ENCODE peak calls at places on chromosomes 7 and 10, in seven cellular contexts. G is thoracic aorta, Z is pancreas, R is PC-9, N is tibial artery, F is MM.1S, X is astrocyte. U is an unnamed sample. For H3K9me3, the result is how much of the 10 kb centered on the place peaks cover.

GRCh38 chr7:80428161-80429054 is 83.5 kb downstream of the GNAT3 start:
- DNase-seq in Z (no peak), F (peak), G (no peak), X (peak), R (peak), N (no peak), U (no peak)

GRCh38 chr7:139687980-139688632 is 89.7 kb downstream of the HIPK2 start:
- DNase-seq in R (no peak), F (no peak), Z (no peak), N (no peak), X (no peak), G (no peak), U (no peak)

GRCh38 chr10:35564276-35564982 is 40.7 kb upstream of the GJD4 start:
- DNase-seq in G (no peak), Z (no peak), R (no peak), N (no peak), F (no peak), X (peak), U (no peak)

GRCh38 chr10:15661574-15661973 is 58.1 kb downstream of the ITGA8 start:
- DNase-seq in X (no peak), G (no peak), Z (no peak), F (no peak), N (no peak), R (no peak), U (no peak)

GRCh38 chr7:68564741-68565140 is 1033.5 kb upstream of the AUTS2 start:
- DNase-seq in F (no peak), Z (no peak), G (no peak), N (no peak), R (no peak), X (peak), U (no peak)

GRCh38 chr10:126969310-126969709 is 64.1 kb downstream of the DOCK1 start:
- DNase-seq in X (no peak), Z (no peak), R (no peak), G (no peak), F (no peak), N (no peak), U (no peak)

GRCh38 chr7:51054231-51054630 is 262.4 kb downstream of the COBL start:
- DNase-seq in N (no peak), G (no peak), Z (no peak), F (no peak), R (no peak), X (no peak), U (no peak)

GRCh38 chr7:25758559-25758958 is 393.4 kb upstream of the NFE2L3 start:
- DNase-seq in Z (no peak), G (no peak), N (no peak), R (no peak), X (no peak), F (no peak), U (no peak)

GRCh38 chr10:108544500-108545120 is 1378.7 kb downstream of the XPNPEP1 start:
- DNase-seq in Z (peak), G (no peak), X (peak), R (peak), F (peak), N (no peak), U (no peak)

GRCh38 chr7:135712796-135713195 is 15.2 kb downstream of the SLC13A4 start:
- DNase-seq in N (no peak), G (no peak), R (no peak), X (no peak), Z (no peak), F (no peak), U (no peak)

GRCh38 chr7:2646680-2647571 is 15.1 kb downstream of the TTYH3 start:
- DNase-seq in X (no peak), G (no peak), R (no peak), N (no peak), Z (peak), F (no peak), U (no peak)

GRCh38 chr7:40717242-40717641 is 582.4 kb downstream of the SUGCT start:
- DNase-seq in X (peak), F (peak), G (peak), R (peak), N (peak), Z (peak), U (peak)

GRCh38 chr10:132113206-132113605 is 47.5 kb downstream of the JAKMIP3 start:
- DNase-seq in N (no peak), F (no peak), G (no peak), R (no peak), Z (no peak), X (no peak), U (no peak)

GRCh38 chr10:92850186-92850585 is 1.9 kb downstream of the EXOC6 start:
- DNase-seq in N (no peak), G (no peak), X (no peak), Z (no peak), F (no peak), R (no peak), U (no peak)

GRCh38 chr10:117441812-117442443 is 66.7 kb upstream of the PDZD8 start:
- DNase-seq in N (peak), X (peak), G (peak), F (no peak), R (no peak), Z (no peak), U (no peak)

GRCh38 chr7:34156336-34156735 is 251.0 kb downstream of the BMPER start:
- DNase-seq in N (no peak), X (peak), F (no peak), R (no peak), Z (no peak), G (no peak), U (no peak)

GRCh38 chr7:20288036-20288435 is 42.7 kb upstream of the ITGB8 start:
- DNase-seq in F (no peak), X (peak), R (no peak), Z (no peak), G (no peak), N (no peak), U (no peak)

GRCh38 chr7:83588602-83589240 is 60.2 kb downstream of the SEMA3E start:
- DNase-seq in R (no peak), N (no peak), Z (no peak), G (no peak), X (no peak), F (no peak), U (no peak)

GRCh38 chr7:46696741-46697140 is 775.7 kb upstream of the IGFBP3 start:
- DNase-seq in N (no peak), R (no peak), G (no peak), F (no peak), Z (no peak), X (no peak), U (no peak)

GRCh38 chr10:79335470-79336235 is 11.6 kb upstream of the PPIF start:
- DNase-seq in G (no peak), X (no peak), R (no peak), Z (no peak), N (peak), F (no peak), U (no peak)

GRCh38 chr10:131888186-131888604 is 12.6 kb upstream of the PPP2R2D start:
- DNase-seq in R (peak), Z (no peak), G (no peak), X (peak), N (peak), F (no peak), U (no peak)

GRCh38 chr10:99681553-99681952 is 22.2 kb downstream of the ENTPD7 start:
- DNase-seq in R (no peak), Z (no peak), G (no peak), N (no peak), X (peak), F (no peak), U (peak)

GRCh38 chr10:606767-607544 is 82.5 kb downstream of the DIP2C start:
- DNase-seq in Z (peak), X (peak), G (no peak), N (peak), F (no peak), R (no peak), U (no peak)

GRCh38 chr10:612696-613095 is 76.8 kb downstream of the DIP2C start:
- DNase-seq in Z (peak), F (no peak), X (no peak), N (peak), R (no peak), G (no peak), U (no peak)

GRCh38 chr10:607545-608196 is 81.8 kb downstream of the DIP2C start:
- DNase-seq in Z (no peak), G (no peak), F (no peak), R (no peak), N (peak), X (peak), U (no peak)

GRCh38 chr10:608331-609265 is 80.9 kb downstream of the DIP2C start:
- DNase-seq in G (no peak), R (no peak), N (no peak), X (no peak), F (no peak), Z (no peak), U (no peak)

GRCh38 chr10:609868-610545 is 79.5 kb downstream of the DIP2C start:
- DNase-seq in N (peak), F (no peak), R (no peak), Z (peak), X (no peak), G (no peak), U (no peak)
- H3K27ac ChIP-seq in N (peak), F (no peak), R (no peak), Z (no peak), X (peak), G (no peak), U (peak)

DNA sequence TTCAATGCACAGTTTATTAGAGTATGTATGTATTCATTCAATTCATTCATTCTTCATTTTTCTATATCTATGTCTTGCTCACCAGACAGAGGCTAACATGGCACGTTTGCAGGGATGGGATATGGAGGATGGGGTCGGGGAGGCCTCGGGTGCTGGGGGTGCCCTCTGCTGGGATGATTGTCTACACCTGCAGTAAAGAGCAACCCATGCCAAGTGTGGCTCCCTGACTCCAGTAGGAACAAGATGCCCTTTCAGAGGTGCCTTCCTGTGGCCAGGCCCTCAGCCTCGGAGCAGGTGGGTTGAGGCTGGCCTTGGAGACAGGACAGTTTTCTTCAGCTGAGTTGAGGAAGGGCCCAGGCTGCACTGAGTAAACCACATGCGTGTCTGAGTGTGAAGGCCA is 157.2 kb downstream of the SH2D4B start:
- DNase-seq in F (no peak), Z (no peak), N (no peak), G (no peak), R (no peak), X (no peak), U (no peak)
- TF ChIP-seq CTCF in F (no peak), Z (no peak), N (no peak), G (no peak), R (no peak), X (no peak), U (no peak)

GRCh38 chr7:100071018-100071723 is 10.4 kb downstream of the ZNF3 start:
- DNase-seq in X (no peak), F (no peak), R (no peak), Z (no peak), N (no peak), G (no peak), U (no peak)
- H3K9me3 ChIP-seq in X (half or more), F (under half), R (half or more), Z (under half), N (under half), G (under half), U (half or more)

GRCh38 chr7:45052011-45052410 is 36.8 kb downstream of the NACAD start:
- DNase-seq in R (no peak), Z (no peak), N (peak), F (no peak), X (no peak), G (no peak), U (no peak)
- H3K27ac ChIP-seq in R (no peak), Z (no peak), N (no peak), F (no peak), X (no peak), G (no peak), U (no peak)

GRCh38 chr10:14558025-14558424 is 216.7 kb downstream of the FAM107B start:
- DNase-seq in Z (no peak), N (no peak), R (no peak), G (no peak), F (no peak), X (no peak), U (no peak)

GRCh38 chr10:14562197-14562596 is 212.5 kb downstream of the FAM107B start:
- DNase-seq in X (no peak), G (no peak), F (no peak), R (no peak), Z (no peak), N (no peak), U (no peak)

GRCh38 chr10:14562615-14563214 is 212.0 kb downstream of the FAM107B start:
- DNase-seq in R (no peak), G (no peak), X (no peak), Z (no peak), F (no peak), N (no peak), U (no peak)

GRCh38 chr10:14560794-14561765 is 213.6 kb downstream of the FAM107B start:
- DNase-seq in G (no peak), N (no peak), F (no peak), Z (no peak), R (peak), X (no peak), U (no peak)

GRCh38 chr10:14560274-14560673 is 214.4 kb downstream of the FAM107B start:
- DNase-seq in Z (no peak), R (peak), G (no peak), F (no peak), X (peak), N (no peak), U (no peak)
- TF ChIP-seq CTCF in Z (no peak), R (peak), G (no peak), F (no peak), X (peak), N (no peak), U (no peak)